ENCODE peak calls at places on chromosomes 4 and X, in nine cellular contexts. One of them, this sample, is unnamed.

GRCh38 chr4:40548256-40548655 is 81.4 kb downstream of the RBM47 start:
- DNase-seq in heart left ventricle: no peak
- DNase-seq in astrocyte of the spinal cord: peak
- DNase-seq in T-helper 22 cell: no peak
- DNase-seq in IMR-90: peak
- DNase-seq in stimulated activated CD4-positive, alpha-beta T cell treated with anti-CD3 and anti-CD28 coated beads, Interleukin-4, amount 100 ng/mL, for 1 hour: no peak
- DNase-seq in kidney epithelial cell: no peak
- DNase-seq in activated CD4-positive, alpha-beta T cell treated with anti-CD3 and anti-CD28 coated beads, Interleukin-2, amount 50 U/mL, for 1 hour: no peak
- DNase-seq in T-helper 2 cell: no peak
- DNase-seq in this sample: no peak

GRCh38 chr4:55947254-55947882 is 1.4 kb upstream of the CEP135 start:
- DNase-seq in astrocyte of the spinal cord: no peak
- DNase-seq in T-helper 2 cell: no peak
- DNase-seq in heart left ventricle: no peak
- DNase-seq in T-helper 22 cell: no peak
- DNase-seq in kidney epithelial cell: no peak
- DNase-seq in stimulated activated CD4-positive, alpha-beta T cell treated with anti-CD3 and anti-CD28 coated beads, Interleukin-4, amount 100 ng/mL, for 1 hour: peak
- DNase-seq in activated CD4-positive, alpha-beta T cell treated with anti-CD3 and anti-CD28 coated beads, Interleukin-2, amount 50 U/mL, for 1 hour: no peak
- DNase-seq in IMR-90: peak
- DNase-seq in this sample: peak

GRCh38 chr4:7939377-7940108 is at the start of gene AFAP1:
- DNase-seq in stimulated activated CD4-positive, alpha-beta T cell treated with anti-CD3 and anti-CD28 coated beads, Interleukin-4, amount 100 ng/mL, for 1 hour: peak
- DNase-seq in heart left ventricle: peak
- DNase-seq in activated CD4-positive, alpha-beta T cell treated with anti-CD3 and anti-CD28 coated beads, Interleukin-2, amount 50 U/mL, for 1 hour: peak
- DNase-seq in kidney epithelial cell: no peak
- DNase-seq in astrocyte of the spinal cord: peak
- DNase-seq in T-helper 22 cell: peak
- DNase-seq in T-helper 2 cell: peak
- DNase-seq in IMR-90: peak
- DNase-seq in this sample: peak

GRCh38 chr4:150510176-150510875 is 71.6 kb upstream of the MAB21L2 start:
- DNase-seq in heart left ventricle: no peak
- DNase-seq in T-helper 22 cell: no peak
- DNase-seq in kidney epithelial cell: no peak
- DNase-seq in T-helper 2 cell: no peak
- DNase-seq in stimulated activated CD4-positive, alpha-beta T cell treated with anti-CD3 and anti-CD28 coated beads, Interleukin-4, amount 100 ng/mL, for 1 hour: no peak
- DNase-seq in IMR-90: peak
- DNase-seq in activated CD4-positive, alpha-beta T cell treated with anti-CD3 and anti-CD28 coated beads, Interleukin-2, amount 50 U/mL, for 1 hour: no peak
- DNase-seq in astrocyte of the spinal cord: peak
- DNase-seq in this sample: no peak

GRCh38 chrX:153768311-153769157 is 4.5 kb downstream of the PLXNB3 start:
- DNase-seq in stimulated activated CD4-positive, alpha-beta T cell treated with anti-CD3 and anti-CD28 coated beads, Interleukin-4, amount 100 ng/mL, for 1 hour: no peak
- DNase-seq in T-helper 22 cell: no peak
- DNase-seq in astrocyte of the spinal cord: no peak
- DNase-seq in T-helper 2 cell: no peak
- DNase-seq in heart left ventricle: peak
- DNase-seq in activated CD4-positive, alpha-beta T cell treated with anti-CD3 and anti-CD28 coated beads, Interleukin-2, amount 50 U/mL, for 1 hour: no peak
- DNase-seq in IMR-90: no peak
- DNase-seq in kidney epithelial cell: no peak
- DNase-seq in this sample: peak

GRCh38 chr4:2255501-2256155 is 6.3 kb downstream of the MXD4 start:
- DNase-seq in T-helper 22 cell: no peak
- DNase-seq in heart left ventricle: peak
- DNase-seq in activated CD4-positive, alpha-beta T cell treated with anti-CD3 and anti-CD28 coated beads, Interleukin-2, amount 50 U/mL, for 1 hour: no peak
- DNase-seq in IMR-90: no peak
- DNase-seq in T-helper 2 cell: no peak
- DNase-seq in stimulated activated CD4-positive, alpha-beta T cell treated with anti-CD3 and anti-CD28 coated beads, Interleukin-4, amount 100 ng/mL, for 1 hour: no peak
- DNase-seq in kidney epithelial cell: no peak
- DNase-seq in astrocyte of the spinal cord: peak
- DNase-seq in this sample: peak

GRCh38 chrX:106707771-106708454 is 18.6 kb upstream of the RNF128 start:
- DNase-seq in IMR-90: peak
- DNase-seq in kidney epithelial cell: peak
- DNase-seq in heart left ventricle: no peak
- DNase-seq in T-helper 2 cell: no peak
- DNase-seq in activated CD4-positive, alpha-beta T cell treated with anti-CD3 and anti-CD28 coated beads, Interleukin-2, amount 50 U/mL, for 1 hour: no peak
- DNase-seq in T-helper 22 cell: no peak
- DNase-seq in astrocyte of the spinal cord: peak
- DNase-seq in stimulated activated CD4-positive, alpha-beta T cell treated with anti-CD3 and anti-CD28 coated beads, Interleukin-4, amount 100 ng/mL, for 1 hour: no peak
- DNase-seq in this sample: no peak

GRCh38 chr4:48799157-48799556 is 19.1 kb upstream of the FRYL start:
- DNase-seq in T-helper 2 cell: no peak
- DNase-seq in kidney epithelial cell: no peak
- DNase-seq in T-helper 22 cell: no peak
- DNase-seq in IMR-90: no peak
- DNase-seq in stimulated activated CD4-positive, alpha-beta T cell treated with anti-CD3 and anti-CD28 coated beads, Interleukin-4, amount 100 ng/mL, for 1 hour: no peak
- DNase-seq in astrocyte of the spinal cord: no peak
- DNase-seq in activated CD4-positive, alpha-beta T cell treated with anti-CD3 and anti-CD28 coated beads, Interleukin-2, amount 50 U/mL, for 1 hour: no peak
- DNase-seq in heart left ventricle: no peak
- DNase-seq in this sample: no peak

GRCh38 chrX:153057281-153057680 is 1.0 kb downstream of the PNMA3 start:
- DNase-seq in stimulated activated CD4-positive, alpha-beta T cell treated with anti-CD3 and anti-CD28 coated beads, Interleukin-4, amount 100 ng/mL, for 1 hour: no peak
- DNase-seq in kidney epithelial cell: no peak
- DNase-seq in T-helper 2 cell: no peak
- DNase-seq in heart left ventricle: peak
- DNase-seq in astrocyte of the spinal cord: no peak
- DNase-seq in T-helper 22 cell: no peak
- DNase-seq in IMR-90: no peak
- DNase-seq in activated CD4-positive, alpha-beta T cell treated with anti-CD3 and anti-CD28 coated beads, Interleukin-2, amount 50 U/mL, for 1 hour: no peak
- DNase-seq in this sample: no peak

GRCh38 chr4:139735381-139736256 is 70.0 kb downstream of the MGST2 start:
- DNase-seq in heart left ventricle: peak
- DNase-seq in T-helper 2 cell: no peak
- DNase-seq in activated CD4-positive, alpha-beta T cell treated with anti-CD3 and anti-CD28 coated beads, Interleukin-2, amount 50 U/mL, for 1 hour: no peak
- DNase-seq in astrocyte of the spinal cord: peak
- DNase-seq in stimulated activated CD4-positive, alpha-beta T cell treated with anti-CD3 and anti-CD28 coated beads, Interleukin-4, amount 100 ng/mL, for 1 hour: no peak
- DNase-seq in kidney epithelial cell: no peak
- DNase-seq in IMR-90: no peak
- DNase-seq in T-helper 22 cell: no peak
- DNase-seq in this sample: no peak

GRCh38 chr4:4663028-4663427 is 121.2 kb upstream of the STX18 start:
- DNase-seq in kidney epithelial cell: no peak
- DNase-seq in T-helper 2 cell: no peak
- DNase-seq in IMR-90: peak
- DNase-seq in heart left ventricle: no peak
- DNase-seq in T-helper 22 cell: no peak
- DNase-seq in activated CD4-positive, alpha-beta T cell treated with anti-CD3 and anti-CD28 coated beads, Interleukin-2, amount 50 U/mL, for 1 hour: no peak
- DNase-seq in astrocyte of the spinal cord: peak
- DNase-seq in stimulated activated CD4-positive, alpha-beta T cell treated with anti-CD3 and anti-CD28 coated beads, Interleukin-4, amount 100 ng/mL, for 1 hour: no peak
- DNase-seq in this sample: no peak

GRCh38 chr4:174592985-174593335 is 70.7 kb upstream of the HPGD start:
- DNase-seq in heart left ventricle: no peak
- DNase-seq in kidney epithelial cell: peak
- DNase-seq in activated CD4-positive, alpha-beta T cell treated with anti-CD3 and anti-CD28 coated beads, Interleukin-2, amount 50 U/mL, for 1 hour: no peak
- DNase-seq in IMR-90: peak
- DNase-seq in astrocyte of the spinal cord: peak
- DNase-seq in T-helper 2 cell: no peak
- DNase-seq in T-helper 22 cell: no peak
- DNase-seq in stimulated activated CD4-positive, alpha-beta T cell treated with anti-CD3 and anti-CD28 coated beads, Interleukin-4, amount 100 ng/mL, for 1 hour: no peak
- DNase-seq in this sample: no peak

GRCh38 chrX:47158131-47158530 is 13.1 kb downstream of the RBM10 start:
- DNase-seq in T-helper 2 cell: no peak
- DNase-seq in stimulated activated CD4-positive, alpha-beta T cell treated with anti-CD3 and anti-CD28 coated beads, Interleukin-4, amount 100 ng/mL, for 1 hour: no peak
- DNase-seq in heart left ventricle: no peak
- DNase-seq in IMR-90: no peak
- DNase-seq in kidney epithelial cell: no peak
- DNase-seq in astrocyte of the spinal cord: no peak
- DNase-seq in T-helper 22 cell: no peak
- DNase-seq in activated CD4-positive, alpha-beta T cell treated with anti-CD3 and anti-CD28 coated beads, Interleukin-2, amount 50 U/mL, for 1 hour: no peak
- DNase-seq in this sample: no peak

GRCh38 chr4:3801931-3802550 is 35.9 kb downstream of the ADRA2C start:
- DNase-seq in heart left ventricle: no peak
- DNase-seq in activated CD4-positive, alpha-beta T cell treated with anti-CD3 and anti-CD28 coated beads, Interleukin-2, amount 50 U/mL, for 1 hour: no peak
- DNase-seq in stimulated activated CD4-positive, alpha-beta T cell treated with anti-CD3 and anti-CD28 coated beads, Interleukin-4, amount 100 ng/mL, for 1 hour: no peak
- DNase-seq in T-helper 22 cell: no peak
- DNase-seq in IMR-90: no peak
- DNase-seq in astrocyte of the spinal cord: no peak
- DNase-seq in T-helper 2 cell: no peak
- DNase-seq in kidney epithelial cell: no peak
- DNase-seq in this sample: no peak

GRCh38 chrX:9542106-9542764 is 77.4 kb downstream of the TBL1X start:
- DNase-seq in astrocyte of the spinal cord: no peak
- DNase-seq in stimulated activated CD4-positive, alpha-beta T cell treated with anti-CD3 and anti-CD28 coated beads, Interleukin-4, amount 100 ng/mL, for 1 hour: no peak
- DNase-seq in kidney epithelial cell: no peak
- DNase-seq in T-helper 2 cell: no peak
- DNase-seq in heart left ventricle: no peak
- DNase-seq in IMR-90: no peak
- DNase-seq in T-helper 22 cell: no peak
- DNase-seq in activated CD4-positive, alpha-beta T cell treated with anti-CD3 and anti-CD28 coated beads, Interleukin-2, amount 50 U/mL, for 1 hour: no peak
- DNase-seq in this sample: no peak

GRCh38 chr4:13647012-13647411 is 19.5 kb upstream of the BOD1L1 start:
- DNase-seq in activated CD4-positive, alpha-beta T cell treated with anti-CD3 and anti-CD28 coated beads, Interleukin-2, amount 50 U/mL, for 1 hour: no peak
- DNase-seq in stimulated activated CD4-positive, alpha-beta T cell treated with anti-CD3 and anti-CD28 coated beads, Interleukin-4, amount 100 ng/mL, for 1 hour: no peak
- DNase-seq in T-helper 2 cell: no peak
- DNase-seq in heart left ventricle: no peak
- DNase-seq in T-helper 22 cell: no peak
- DNase-seq in kidney epithelial cell: no peak
- DNase-seq in IMR-90: no peak
- DNase-seq in astrocyte of the spinal cord: no peak
- DNase-seq in this sample: no peak

GRCh38 chr4:122827258-122827887 is 742 bp downstream of the FGF2 start:
- DNase-seq in activated CD4-positive, alpha-beta T cell treated with anti-CD3 and anti-CD28 coated beads, Interleukin-2, amount 50 U/mL, for 1 hour: no peak
- DNase-seq in astrocyte of the spinal cord: peak
- DNase-seq in T-helper 22 cell: no peak
- DNase-seq in heart left ventricle: peak
- DNase-seq in T-helper 2 cell: no peak
- DNase-seq in kidney epithelial cell: no peak
- DNase-seq in stimulated activated CD4-positive, alpha-beta T cell treated with anti-CD3 and anti-CD28 coated beads, Interleukin-4, amount 100 ng/mL, for 1 hour: peak
- DNase-seq in IMR-90: peak
- DNase-seq in this sample: peak

GRCh38 chr4:185011408-185011807 is 6.9 kb upstream of the HELT start:
- DNase-seq in kidney epithelial cell: no peak
- DNase-seq in activated CD4-positive, alpha-beta T cell treated with anti-CD3 and anti-CD28 coated beads, Interleukin-2, amount 50 U/mL, for 1 hour: peak
- DNase-seq in heart left ventricle: no peak
- DNase-seq in astrocyte of the spinal cord: no peak
- DNase-seq in T-helper 2 cell: no peak
- DNase-seq in stimulated activated CD4-positive, alpha-beta T cell treated with anti-CD3 and anti-CD28 coated beads, Interleukin-4, amount 100 ng/mL, for 1 hour: peak
- DNase-seq in T-helper 22 cell: no peak
- DNase-seq in IMR-90: no peak
- DNase-seq in this sample: peak

GRCh38 chr4:2898001-2898400 is 54.4 kb downstream of the ADD1 start:
- DNase-seq in IMR-90: no peak
- DNase-seq in astrocyte of the spinal cord: no peak
- DNase-seq in kidney epithelial cell: no peak
- DNase-seq in stimulated activated CD4-positive, alpha-beta T cell treated with anti-CD3 and anti-CD28 coated beads, Interleukin-4, amount 100 ng/mL, for 1 hour: no peak
- DNase-seq in T-helper 2 cell: no peak
- DNase-seq in activated CD4-positive, alpha-beta T cell treated with anti-CD3 and anti-CD28 coated beads, Interleukin-2, amount 50 U/mL, for 1 hour: no peak
- DNase-seq in T-helper 22 cell: no peak
- DNase-seq in heart left ventricle: no peak
- DNase-seq in this sample: no peak

GRCh38 chr4:35934370-35934981 is 309.8 kb downstream of the ARAP2 start:
- DNase-seq in heart left ventricle: no peak
- DNase-seq in kidney epithelial cell: no peak
- DNase-seq in stimulated activated CD4-positive, alpha-beta T cell treated with anti-CD3 and anti-CD28 coated beads, Interleukin-4, amount 100 ng/mL, for 1 hour: no peak
- DNase-seq in IMR-90: peak
- DNase-seq in T-helper 22 cell: no peak
- DNase-seq in activated CD4-positive, alpha-beta T cell treated with anti-CD3 and anti-CD28 coated beads, Interleukin-2, amount 50 U/mL, for 1 hour: no peak
- DNase-seq in astrocyte of the spinal cord: peak
- DNase-seq in T-helper 2 cell: no peak
- DNase-seq in this sample: no peak

GRCh38 chrX:90012395-90012794 is 90.7 kb downstream of the TGIF2LX start:
- DNase-seq in stimulated activated CD4-positive, alpha-beta T cell treated with anti-CD3 and anti-CD28 coated beads, Interleukin-4, amount 100 ng/mL, for 1 hour: no peak
- DNase-seq in kidney epithelial cell: no peak
- DNase-seq in activated CD4-positive, alpha-beta T cell treated with anti-CD3 and anti-CD28 coated beads, Interleukin-2, amount 50 U/mL, for 1 hour: no peak
- DNase-seq in IMR-90: no peak
- DNase-seq in astrocyte of the spinal cord: no peak
- DNase-seq in T-helper 22 cell: no peak
- DNase-seq in T-helper 2 cell: no peak
- DNase-seq in heart left ventricle: no peak
- DNase-seq in this sample: no peak

GRCh38 chrX:53116101-53116500 is 22.2 kb downstream of the KANTR start:
- DNase-seq in heart left ventricle: no peak
- DNase-seq in kidney epithelial cell: no peak
- DNase-seq in IMR-90: peak
- DNase-seq in activated CD4-positive, alpha-beta T cell treated with anti-CD3 and anti-CD28 coated beads, Interleukin-2, amount 50 U/mL, for 1 hour: no peak
- DNase-seq in stimulated activated CD4-positive, alpha-beta T cell treated with anti-CD3 and anti-CD28 coated beads, Interleukin-4, amount 100 ng/mL, for 1 hour: no peak
- DNase-seq in T-helper 22 cell: no peak
- DNase-seq in astrocyte of the spinal cord: peak
- DNase-seq in T-helper 2 cell: no peak
- DNase-seq in this sample: no peak

GRCh38 chr4:32624943-32625603 is 1904.9 kb downstream of the PCDH7 start:
- DNase-seq in astrocyte of the spinal cord: no peak
- DNase-seq in activated CD4-positive, alpha-beta T cell treated with anti-CD3 and anti-CD28 coated beads, Interleukin-2, amount 50 U/mL, for 1 hour: no peak
- DNase-seq in T-helper 22 cell: no peak
- DNase-seq in kidney epithelial cell: no peak
- DNase-seq in IMR-90: no peak
- DNase-seq in T-helper 2 cell: no peak
- DNase-seq in stimulated activated CD4-positive, alpha-beta T cell treated with anti-CD3 and anti-CD28 coated beads, Interleukin-4, amount 100 ng/mL, for 1 hour: no peak
- DNase-seq in heart left ventricle: no peak
- DNase-seq in this sample: no peak

GRCh38 chr4:110988741-110989140 is 365.9 kb upstream of the PITX2 start:
- DNase-seq in IMR-90: no peak
- DNase-seq in astrocyte of the spinal cord: no peak
- DNase-seq in kidney epithelial cell: no peak
- DNase-seq in T-helper 22 cell: no peak
- DNase-seq in T-helper 2 cell: no peak
- DNase-seq in activated CD4-positive, alpha-beta T cell treated with anti-CD3 and anti-CD28 coated beads, Interleukin-2, amount 50 U/mL, for 1 hour: no peak
- DNase-seq in stimulated activated CD4-positive, alpha-beta T cell treated with anti-CD3 and anti-CD28 coated beads, Interleukin-4, amount 100 ng/mL, for 1 hour: no peak
- DNase-seq in heart left ventricle: no peak
- DNase-seq in this sample: no peak

GRCh38 chrX:13693341-13693871 is 4.5 kb downstream of the RAB9A start:
- DNase-seq in IMR-90: no peak
- DNase-seq in heart left ventricle: no peak
- DNase-seq in stimulated activated CD4-positive, alpha-beta T cell treated with anti-CD3 and anti-CD28 coated beads, Interleukin-4, amount 100 ng/mL, for 1 hour: no peak
- DNase-seq in astrocyte of the spinal cord: no peak
- DNase-seq in kidney epithelial cell: no peak
- DNase-seq in activated CD4-positive, alpha-beta T cell treated with anti-CD3 and anti-CD28 coated beads, Interleukin-2, amount 50 U/mL, for 1 hour: no peak
- DNase-seq in T-helper 2 cell: no peak
- DNase-seq in T-helper 22 cell: no peak
- DNase-seq in this sample: no peak

GRCh38 chr4:170114636-170115035 is 24.9 kb upstream of the AADAT start:
- DNase-seq in heart left ventricle: no peak
- DNase-seq in IMR-90: no peak
- DNase-seq in T-helper 2 cell: no peak
- DNase-seq in kidney epithelial cell: no peak
- DNase-seq in astrocyte of the spinal cord: no peak
- DNase-seq in T-helper 22 cell: no peak
- DNase-seq in activated CD4-positive, alpha-beta T cell treated with anti-CD3 and anti-CD28 coated beads, Interleukin-2, amount 50 U/mL, for 1 hour: no peak
- DNase-seq in stimulated activated CD4-positive, alpha-beta T cell treated with anti-CD3 and anti-CD28 coated beads, Interleukin-4, amount 100 ng/mL, for 1 hour: no peak
- DNase-seq in this sample: no peak

GRCh38 chr4:99437686-99438577 is 2.8 kb upstream of the ADH7 start:
- DNase-seq in T-helper 2 cell: no peak
- DNase-seq in activated CD4-positive, alpha-beta T cell treated with anti-CD3 and anti-CD28 coated beads, Interleukin-2, amount 50 U/mL, for 1 hour: no peak
- DNase-seq in heart left ventricle: no peak
- DNase-seq in stimulated activated CD4-positive, alpha-beta T cell treated with anti-CD3 and anti-CD28 coated beads, Interleukin-4, amount 100 ng/mL, for 1 hour: no peak
- DNase-seq in T-helper 22 cell: no peak
- DNase-seq in IMR-90: no peak
- DNase-seq in kidney epithelial cell: no peak
- DNase-seq in astrocyte of the spinal cord: no peak
- DNase-seq in this sample: no peak